ENCODE peak calls at places on chromosomes 5 and 9, in six cellular contexts. S, P, U, Q, Y and W are unnamed samples.

GRCh38 chr5:57231607-57232006 is 57.7 kb downstream of the GPBP1 start:
- DNase-seq in S (no peak), P (no peak), U (no peak), Q (no peak), Y (no peak), W (no peak)

GRCh38 chr5:66807743-66808142 is 211.6 kb downstream of the MAST4 start:
- DNase-seq in S (peak), P (no peak), U (no peak), Q (peak), Y (no peak), W (no peak)

GRCh38 chr5:171845040-171845439 is 59.4 kb downstream of the SMIM23 start:
- DNase-seq in S (no peak), P (no peak), U (no peak), Q (no peak), Y (no peak), W (no peak)

GRCh38 chr5:68239485-68239884 is 23.9 kb downstream of the PIK3R1 start:
- DNase-seq in S (no peak), P (peak), U (peak), Q (peak), Y (no peak), W (peak)

GRCh38 chr9:33473216-33473615 is 508 bp downstream of the NOL6 start:
- DNase-seq in S (no peak), P (no peak), U (peak), Q (no peak), Y (peak), W (no peak)

GRCh38 chr5:52582313-52582712 is 205.4 kb upstream of the ITGA1 start:
- DNase-seq in S (no peak), P (no peak), U (no peak), Q (no peak), Y (no peak), W (no peak)

GRCh38 chr5:607541-608285 is 4.4 kb upstream of the CEP72 start:
- DNase-seq in S (no peak), P (no peak), U (peak), Q (no peak), Y (no peak), W (no peak)

GRCh38 chr9:34408173-34408572 is 31.5 kb upstream of the MYORG start:
- DNase-seq in S (no peak), P (no peak), U (no peak), Q (no peak), Y (no peak), W (no peak)

GRCh38 chr5:143188692-143189091 is 214.8 kb downstream of the NR3C1 start:
- DNase-seq in S (no peak), P (no peak), U (no peak), Q (no peak), Y (no peak), W (no peak)

GRCh38 chr5:673140-673836 is 19.9 kb downstream of the TPPP start:
- DNase-seq in S (no peak), P (peak), U (no peak), Q (no peak), Y (peak), W (no peak)

GRCh38 chr9:17906204-17906840 is 327.5 kb downstream of the SH3GL2 start:
- DNase-seq in S (no peak), P (no peak), U (peak), Q (no peak), Y (no peak), W (peak)

GRCh38 chr5:80269991-80270438 is 14.2 kb upstream of the SERINC5 start:
- DNase-seq in S (no peak), P (no peak), U (no peak), Q (no peak), Y (no peak), W (no peak)

GRCh38 chr5:119355244-119355635 is 579 bp upstream of the TNFAIP8 start:
- DNase-seq in S (no peak), P (no peak), U (peak), Q (no peak), Y (no peak), W (no peak)

GRCh38 chr5:179967489-179967888 is 59.8 kb upstream of the TBC1D9B start:
- DNase-seq in S (no peak), P (no peak), U (no peak), Q (no peak), Y (no peak), W (no peak)

GRCh38 chr5:23208959-23209431 is 298.4 kb upstream of the PRDM9 start:
- DNase-seq in S (peak), P (peak), U (no peak), Q (peak), Y (no peak), W (no peak)

GRCh38 chr5:116543501-116543900 is 31.1 kb downstream of the SEMA6A start:
- DNase-seq in S (no peak), P (no peak), U (no peak), Q (no peak), Y (no peak), W (no peak)

GRCh38 chr5:141186897-141187512 is at the start of gene PCDHB9:
- DNase-seq in S (no peak), P (no peak), U (no peak), Q (no peak), Y (no peak), W (no peak)

GRCh38 chr5:31407921-31408714 is 123.8 kb downstream of the DROSHA start:
- DNase-seq in S (no peak), P (no peak), U (no peak), Q (no peak), Y (no peak), W (no peak)

GRCh38 chr5:122458278-122458872 is 146.3 kb downstream of the SNCAIP start:
- DNase-seq in S (no peak), P (no peak), U (no peak), Q (peak), Y (no peak), W (no peak)

GRCh38 chr5:122377023-122377422 is 65.0 kb downstream of the SNCAIP start:
- DNase-seq in S (no peak), P (no peak), U (no peak), Q (no peak), Y (no peak), W (no peak)

GRCh38 chr9:129576546-129577543 is 44.1 kb downstream of the C9orf50 start:
- DNase-seq in S (no peak), P (peak), U (no peak), Q (no peak), Y (no peak), W (no peak)

GRCh38 chr9:12185856-12186255 is 507.3 kb upstream of the TYRP1 start:
- DNase-seq in S (no peak), P (no peak), U (no peak), Q (no peak), Y (no peak), W (no peak)

GRCh38 chr5:88836195-88836838 is 46.7 kb downstream of the MEF2C start:
- DNase-seq in S (no peak), P (peak), U (no peak), Q (peak), Y (no peak), W (no peak)

GRCh38 chr5:164809831-164810230 is 1304.4 kb downstream of the MAT2B start:
- DNase-seq in S (no peak), P (no peak), U (no peak), Q (no peak), Y (no peak), W (no peak)

GRCh38 chr5:4765411-4765810 is 374.7 kb upstream of the ADAMTS16 start:
- DNase-seq in S (no peak), P (no peak), U (no peak), Q (no peak), Y (no peak), W (no peak)

GRCh38 chr9:34500623-34501267 is 22.0 kb downstream of the ENHO start:
- DNase-seq in S (no peak), P (peak), U (peak), Q (peak), Y (no peak), W (no peak)

GRCh38 chr5:127870914-127871313 is 167.7 kb downstream of the CCDC192 start:
- DNase-seq in S (no peak), P (peak), U (peak), Q (peak), Y (peak), W (no peak)

GRCh38 chr9:121634329-121634784 is 17.1 kb upstream of the DAB2IP start:
- DNase-seq in S (no peak), P (no peak), U (no peak), Q (no peak), Y (no peak), W (no peak)

GRCh38 chr9:7185612-7186011 is 427.8 kb downstream of the KDM4C start:
- DNase-seq in S (no peak), P (no peak), U (no peak), Q (peak), Y (no peak), W (no peak)

GRCh38 chr9:129317179-129318011 is 139.3 kb upstream of the IER5L start:
- DNase-seq in S (no peak), P (peak), U (no peak), Q (peak), Y (peak), W (no peak)

GRCh38 chr5:111124793-111125192 is 32.6 kb downstream of the WDR36 start:
- DNase-seq in S (no peak), P (no peak), U (no peak), Q (no peak), Y (no peak), W (no peak)

GRCh38 chr5:7794823-7795222 is 56.1 kb downstream of the CFAP90 start:
- DNase-seq in S (no peak), P (no peak), U (no peak), Q (no peak), Y (no peak), W (no peak)

GRCh38 chr9:134677743-134678142 is 36.1 kb downstream of the COL5A1 start:
- DNase-seq in S (no peak), P (no peak), U (no peak), Q (no peak), Y (no peak), W (no peak)
- H3K4me3 ChIP-seq in S (no peak), P (no peak), U (no peak), Q (no peak), Y (no peak), W (no peak)

DNA sequence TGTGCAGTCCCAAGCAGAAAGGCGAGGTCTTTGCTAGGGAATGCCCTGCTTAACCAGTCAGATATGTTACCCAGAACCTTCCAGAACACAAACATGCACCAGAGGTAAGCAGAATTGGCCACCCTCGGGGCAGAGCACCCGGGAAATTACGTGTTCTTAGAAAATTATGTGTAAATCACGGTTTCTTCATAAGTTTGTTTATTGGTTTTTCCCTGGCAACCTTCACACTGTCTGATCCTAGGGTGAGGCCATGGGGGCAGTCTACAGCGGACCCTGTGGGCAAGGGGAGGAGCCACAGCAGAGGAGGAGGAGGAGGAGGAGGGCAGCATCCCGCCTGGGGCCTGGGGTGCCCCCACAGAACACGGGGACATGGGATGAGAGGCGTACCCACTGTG is 31.4 kb downstream of the RXRA start:
- DNase-seq in S (no peak), P (no peak), U (no peak), Q (no peak), Y (no peak), W (no peak)
- H3K27ac ChIP-seq in S (peak), P (no peak), U (peak), Q (no peak), Y (peak), W (no peak)

DNA sequence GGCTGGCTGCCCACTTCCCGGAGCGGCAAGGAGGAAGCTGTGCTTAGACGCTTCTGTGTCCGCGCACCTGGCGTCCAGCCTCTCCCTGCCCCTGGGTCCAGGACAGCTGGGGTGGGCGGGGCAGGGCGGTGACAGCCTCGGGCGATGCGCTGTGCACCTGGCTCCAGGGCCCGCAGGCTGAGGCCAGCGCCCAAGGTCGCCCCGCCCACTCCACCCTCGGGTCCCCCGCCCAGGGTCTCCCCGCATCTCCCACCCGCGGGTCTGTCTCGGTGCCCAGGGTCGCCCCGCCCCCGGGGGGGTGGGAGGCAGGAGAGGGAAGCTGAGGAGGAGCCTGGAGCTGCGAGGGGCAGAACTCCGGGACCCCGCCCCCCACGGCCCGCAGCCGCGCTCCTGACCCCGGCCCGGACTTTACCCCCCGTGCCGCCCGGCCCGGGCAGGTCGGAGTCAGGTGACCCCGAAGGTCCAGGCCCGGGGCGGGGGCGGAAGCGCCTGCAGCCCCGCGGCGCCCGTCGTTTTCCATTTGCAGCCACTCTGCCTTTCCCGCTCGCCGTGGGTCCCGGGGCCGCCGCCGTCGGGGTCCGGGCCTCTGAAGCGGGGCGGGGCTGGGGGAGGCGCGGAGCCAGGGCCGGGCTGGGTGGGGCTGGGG is at the start of gene ENTPD8:
- DNase-seq in S (no peak), P (no peak), U (peak), Q (no peak), Y (no peak), W (no peak)
- H3K4me3 ChIP-seq in S (peak), P (peak), U (peak), Q (no peak), Y (peak), W (peak)

GRCh38 chr9:133415107-133415506 is 2.7 kb downstream of the REXO4 start:
- DNase-seq in S (no peak), P (no peak), U (no peak), Q (no peak), Y (no peak), W (no peak)
- H3K27ac ChIP-seq in S (no peak), P (no peak), U (no peak), Q (no peak), Y (no peak), W (no peak)

DNA sequence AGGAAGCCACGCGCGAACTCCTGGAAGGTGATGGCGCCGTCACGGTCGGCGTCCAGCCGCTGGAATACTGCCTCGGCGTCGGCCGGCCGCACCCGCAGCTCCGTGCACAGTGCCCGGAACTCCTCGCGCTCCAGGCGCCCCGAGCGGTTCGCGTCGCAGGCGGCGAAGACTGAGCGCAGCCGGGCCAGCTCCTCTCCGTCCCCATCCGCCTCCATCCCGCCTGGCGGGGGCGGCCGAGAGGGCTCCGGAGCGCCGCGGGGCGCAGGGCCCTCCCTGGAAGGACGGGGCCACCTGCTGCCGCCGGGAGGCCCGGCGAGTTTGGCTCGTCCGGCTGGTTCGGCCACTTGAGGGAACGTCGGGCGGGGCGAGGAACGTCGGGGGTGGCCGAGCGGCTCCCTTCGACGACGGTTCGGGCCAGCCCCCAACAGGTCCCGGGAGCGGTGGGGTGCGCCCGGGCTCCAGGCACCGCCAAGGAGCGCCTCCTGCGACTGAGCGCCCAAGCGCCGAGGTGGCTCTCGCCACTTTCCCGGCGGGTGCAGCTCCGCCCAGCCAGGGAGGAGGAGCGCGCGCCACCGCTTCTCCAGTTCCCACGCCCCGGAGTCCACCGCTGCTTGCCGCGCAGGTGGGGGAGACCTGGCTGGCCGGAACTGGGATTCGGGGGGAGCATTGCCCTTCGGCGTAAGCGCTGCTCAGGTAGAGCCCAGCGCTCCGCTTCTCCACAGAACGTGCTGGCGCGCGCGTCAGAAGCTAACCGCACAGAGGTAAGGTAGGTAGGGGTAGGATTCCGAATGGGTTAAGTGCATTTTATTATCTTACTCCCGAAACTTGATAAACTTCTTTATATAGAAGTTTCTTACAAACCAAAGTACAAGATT is at the start of gene RASEF:
- DNase-seq in S (no peak), P (no peak), U (peak), Q (no peak), Y (peak), W (no peak)
- H3K4me3 ChIP-seq in S (no peak), P (peak), U (peak), Q (no peak), Y (peak), W (peak)

DNA sequence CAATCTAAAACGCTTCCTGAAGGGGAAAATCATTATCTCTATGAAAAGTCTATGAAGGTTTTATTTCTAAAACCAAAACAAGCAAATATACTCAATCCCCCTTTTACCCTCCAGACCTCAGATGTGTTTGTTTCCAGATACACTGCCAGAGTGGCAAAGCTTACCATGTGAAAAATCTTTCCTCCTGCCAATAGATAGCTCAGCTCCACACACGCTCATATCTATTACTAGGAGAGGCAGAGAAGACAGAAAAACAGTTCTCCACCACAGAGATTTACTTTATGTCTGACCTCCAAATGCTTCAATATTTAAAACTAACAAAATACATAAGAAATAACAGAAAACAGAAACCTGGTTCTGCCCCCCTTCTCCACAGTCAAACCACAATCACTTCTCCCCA is 7.0 kb downstream of the IRX2 start:
- DNase-seq in S (no peak), P (no peak), U (no peak), Q (no peak), Y (no peak), W (no peak)
- H3K27ac ChIP-seq in S (no peak), P (no peak), U (peak), Q (no peak), Y (peak), W (no peak)

GRCh38 chr9:35745569-35745968 is 3.5 kb downstream of the GBA2 start:
- DNase-seq in S (no peak), P (no peak), U (no peak), Q (peak), Y (no peak), W (no peak)

GRCh38 chr9:35748858-35749514 is at the start of the genes GBA2 and RGP1:
- DNase-seq in S (no peak), P (peak), U (peak), Q (peak), Y (peak), W (no peak)

GRCh38 chr9:35748239-35748857 is 680 bp downstream of the GBA2 start:
- DNase-seq in S (no peak), P (no peak), U (no peak), Q (peak), Y (no peak), W (no peak)

GRCh38 chr9:35743880-35744518 is 5.0 kb downstream of the GBA2 start:
- DNase-seq in S (no peak), P (no peak), U (peak), Q (no peak), Y (no peak), W (no peak)

DNA sequence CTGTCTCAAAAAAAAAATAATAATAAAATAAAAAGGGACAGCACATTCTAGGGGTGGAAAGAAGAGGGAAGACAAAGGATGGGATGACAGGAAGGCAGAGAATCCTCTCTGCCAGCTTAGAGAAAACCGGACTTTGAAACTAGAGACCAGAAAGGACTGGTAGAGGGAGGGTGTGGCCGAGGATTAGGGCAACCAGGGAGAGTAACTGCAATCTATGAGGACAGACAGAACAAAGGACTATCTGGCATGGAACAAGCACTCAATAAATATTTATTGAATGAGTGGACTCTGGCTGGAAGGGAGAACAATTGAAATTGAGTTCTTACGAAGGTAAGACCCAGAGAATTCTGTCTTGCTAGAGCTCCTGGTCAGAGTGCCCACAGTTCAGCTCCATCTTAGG is 2.4 kb downstream of the GBA2 start:
- DNase-seq in S (no peak), P (no peak), U (no peak), Q (no peak), Y (no peak), W (no peak)
- H3K4me3 ChIP-seq in S (peak), P (peak), U (peak), Q (no peak), Y (peak), W (peak)

GRCh38 chr5:42543774-42544173 is 120.5 kb downstream of the GHR start:
- DNase-seq in S (no peak), P (no peak), U (no peak), Q (no peak), Y (no peak), W (no peak)

GRCh38 chr5:42547894-42548293 is 124.7 kb downstream of the GHR start:
- DNase-seq in S (no peak), P (no peak), U (no peak), Q (no peak), Y (no peak), W (no peak)

GRCh38 chr5:42542106-42542505 is 118.9 kb downstream of the GHR start:
- DNase-seq in S (no peak), P (no peak), U (no peak), Q (no peak), Y (no peak), W (no peak)

GRCh38 chr5:42545038-42545437 is 121.8 kb downstream of the GHR start:
- DNase-seq in S (no peak), P (no peak), U (no peak), Q (no peak), Y (no peak), W (no peak)

DNA sequence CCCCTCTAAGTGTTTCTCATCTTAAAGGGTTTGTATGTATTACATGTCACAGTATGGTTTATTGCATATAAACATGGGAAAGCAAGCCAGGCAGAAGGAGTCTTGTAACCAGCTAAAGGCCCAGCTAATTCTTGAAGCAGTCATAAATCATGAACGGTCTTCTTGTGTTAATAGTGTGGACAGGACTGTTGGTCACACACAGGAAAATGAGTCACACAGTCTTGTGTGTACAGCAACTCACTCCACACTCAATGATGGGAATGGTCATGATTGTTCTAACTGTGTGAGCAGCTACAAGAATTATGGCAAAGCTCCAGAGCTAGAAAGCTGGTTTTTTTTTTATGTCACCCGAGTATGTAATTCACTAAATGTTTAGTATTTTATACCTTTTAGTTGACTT is 123.9 kb downstream of the GHR start:
- DNase-seq in S (no peak), P (no peak), U (no peak), Q (no peak), Y (no peak), W (no peak)
- H3K27ac ChIP-seq in S (no peak), P (no peak), U (no peak), Q (no peak), Y (no peak), W (no peak)

GRCh38 chr9:101514056-101514455 is 19.6 kb upstream of the RNF20 start:
- DNase-seq in S (no peak), P (no peak), U (no peak), Q (no peak), Y (no peak), W (no peak)
- H3K4me3 ChIP-seq in S (no peak), P (no peak), U (no peak), Q (no peak), Y (no peak), W (no peak)